ENCODE peak calls at places on chromosomes 4 and X, in seven cellular contexts. J is activated CD4-positive, alpha-beta T cell treated with anti-CD3 and anti-CD28 coated beads, Interleukin-2, amount 50 U/mL, for 4 hours; G is amygdala; Y is activated T-cell treated with anti-CD3 and anti-CD28 coated beads, Interleukin-2, amount 50 U/mL, for 72 hours; X is stimulated activated CD8-positive, alpha-beta memory T cell treated with anti-CD3 and anti-CD28 coated beads, Interleukin-4, amount 100 ng/mL, for 1 hour; Q is germinal center; Z is M059J. K is an unnamed sample.

GRCh38 chrX:82092307-82092706 is 890.4 kb downstream of the SH3BGRL start:
- DNase-seq in J (no peak), G (no peak), Y (no peak), X (no peak), Q (no peak), Z (no peak), K (no peak)

GRCh38 chr4:30725562-30725961 is 5.4 kb downstream of the PCDH7 start:
- DNase-seq in J (no peak), G (no peak), Y (no peak), X (no peak), Q (no peak), Z (no peak), K (no peak)

GRCh38 chrX:29662101-29662500 is 553.3 kb upstream of the MAGEB2 start:
- DNase-seq in J (no peak), G (no peak), Y (no peak), X (no peak), Q (no peak), Z (peak), K (no peak)

GRCh38 chr4:56654238-56654632 is 26.9 kb downstream of the HOPX start:
- DNase-seq in J (no peak), G (no peak), Y (no peak), X (no peak), Q (no peak), Z (peak), K (no peak)

GRCh38 chr4:84218002-84218401 is 281.1 kb downstream of the NKX6-1 start:
- DNase-seq in J (no peak), G (no peak), Y (no peak), X (no peak), Q (no peak), Z (no peak), K (no peak)

GRCh38 chr4:184983660-184984356 is 34.5 kb upstream of the HELT start:
- DNase-seq in J (peak), G (peak), Y (peak), X (peak), Q (peak), Z (peak), K (peak)

GRCh38 chr4:15457401-15458201 is 12.1 kb upstream of the CC2D2A start:
- DNase-seq in J (no peak), G (no peak), Y (no peak), X (no peak), Q (peak), Z (peak), K (peak)

GRCh38 chr4:25448379-25449109 is 71.5 kb downstream of the ANAPC4 start:
- DNase-seq in J (no peak), G (no peak), Y (no peak), X (no peak), Q (no peak), Z (peak), K (no peak)

GRCh38 chr4:14196141-14196540 is 568.6 kb upstream of the BOD1L1 start:
- DNase-seq in J (no peak), G (no peak), Y (no peak), X (no peak), Q (no peak), Z (peak), K (no peak)

GRCh38 chrX:56733459-56734046 is 4.5 kb downstream of the NBDY start:
- DNase-seq in J (peak), G (no peak), Y (peak), X (peak), Q (peak), Z (peak), K (peak)

GRCh38 chr4:153207561-153207960 is 3.3 kb downstream of the TRIM2 start:
- DNase-seq in J (no peak), G (no peak), Y (no peak), X (no peak), Q (no peak), Z (peak), K (no peak)

GRCh38 chrX:105552395-105552794 is 269.9 kb upstream of the NRK start:
- DNase-seq in J (no peak), G (no peak), Y (no peak), X (no peak), Q (no peak), Z (peak), K (no peak)

GRCh38 chr4:61837395-61837794 is 637.3 kb downstream of the ADGRL3 start:
- DNase-seq in J (no peak), G (no peak), Y (no peak), X (no peak), Q (no peak), Z (no peak), K (no peak)

GRCh38 chrX:109384569-109385174 is 97.2 kb downstream of the GUCY2F start:
- DNase-seq in J (no peak), G (no peak), Y (no peak), X (no peak), Q (no peak), Z (no peak), K (no peak)

GRCh38 chrX:119118780-119119395 is 8.7 kb downstream of the KIAA1210 start:
- DNase-seq in J (peak), G (peak), Y (peak), X (peak), Q (peak), Z (peak), K (peak)

GRCh38 chrX:107600366-107600765 is 27.9 kb upstream of the PRPS1 start:
- DNase-seq in J (no peak), G (no peak), Y (no peak), X (no peak), Q (no peak), Z (no peak), K (no peak)

GRCh38 chr4:186104114-186104894 is at the start of gene FAM149A:
- DNase-seq in J (peak), G (no peak), Y (peak), X (no peak), Q (peak), Z (no peak), K (peak)

GRCh38 chr4:36785965-36786364 is 458.6 kb upstream of the NWD2 start:
- DNase-seq in J (no peak), G (no peak), Y (no peak), X (no peak), Q (no peak), Z (no peak), K (no peak)

GRCh38 chr4:162010362-162010761 is 153.4 kb downstream of the FSTL5 start:
- DNase-seq in J (no peak), G (no peak), Y (no peak), X (no peak), Q (no peak), Z (peak), K (no peak)

GRCh38 chrX:68912113-68912980 is 83.5 kb downstream of the EFNB1 start:
- DNase-seq in J (no peak), G (no peak), Y (no peak), X (no peak), Q (no peak), Z (no peak), K (no peak)

GRCh38 chr4:89509708-89510269 is 202.2 kb upstream of the GPRIN3 start:
- DNase-seq in J (no peak), G (no peak), Y (peak), X (no peak), Q (no peak), Z (peak), K (peak)

GRCh38 chr4:182179105-182179504 is 64.1 kb upstream of the TENM3 start:
- DNase-seq in J (no peak), G (no peak), Y (no peak), X (no peak), Q (no peak), Z (peak), K (no peak)

GRCh38 chr4:10108818-10109783 is 7.5 kb downstream of the WDR1 start:
- DNase-seq in J (peak), G (no peak), Y (peak), X (no peak), Q (no peak), Z (peak), K (no peak)

GRCh38 chr4:24778427-24779225 is 16.7 kb upstream of the SOD3 start:
- DNase-seq in J (no peak), G (no peak), Y (no peak), X (no peak), Q (no peak), Z (peak), K (no peak)

GRCh38 chr4:173024203-173024602 is 144.4 kb upstream of the GALNT7 start:
- DNase-seq in J (no peak), G (no peak), Y (no peak), X (no peak), Q (no peak), Z (no peak), K (no peak)

GRCh38 chr4:94559351-94559806 is 107.6 kb downstream of the PDLIM5 start:
- DNase-seq in J (no peak), G (no peak), Y (no peak), X (no peak), Q (no peak), Z (no peak), K (no peak)

GRCh38 chr4:19739101-19739651 is 512.5 kb upstream of the SLIT2 start:
- DNase-seq in J (no peak), G (no peak), Y (no peak), X (no peak), Q (no peak), Z (peak), K (no peak)

GRCh38 chr4:107853444-107854325 is 29.0 kb downstream of the SGMS2 start:
- DNase-seq in J (no peak), G (no peak), Y (no peak), X (no peak), Q (no peak), Z (peak), K (no peak)

GRCh38 chr4:2792396-2792710 is 532 bp upstream of the SH3BP2 start:
- DNase-seq in J (no peak), G (no peak), Y (no peak), X (no peak), Q (no peak), Z (no peak), K (no peak)

GRCh38 chrX:114582698-114583395 is 1.0 kb upstream of the HTR2C start:
- DNase-seq in J (no peak), G (no peak), Y (no peak), X (no peak), Q (no peak), Z (no peak), K (peak)

GRCh38 chr4:141102367-141102766 is 30.9 kb downstream of the RNF150 start:
- DNase-seq in J (no peak), G (no peak), Y (no peak), X (no peak), Q (no peak), Z (peak), K (no peak)

GRCh38 chr4:7815981-7816380 is 123.7 kb downstream of the AFAP1 start:
- DNase-seq in J (no peak), G (no peak), Y (no peak), X (no peak), Q (no peak), Z (no peak), K (no peak)

GRCh38 chr4:122826596-122827257 is at the start of gene FGF2:
- DNase-seq in J (no peak), G (peak), Y (peak), X (no peak), Q (peak), Z (peak), K (peak)

GRCh38 chr4:59518005-59518823 is 1681.9 kb upstream of the ADGRL3 start:
- DNase-seq in J (no peak), G (no peak), Y (no peak), X (no peak), Q (no peak), Z (no peak), K (no peak)

GRCh38 chr4:126479709-126480108 is 1153.0 kb upstream of the INTU start:
- DNase-seq in J (no peak), G (no peak), Y (no peak), X (no peak), Q (no peak), Z (no peak), K (no peak)

K was measured in GM13977.